ENCODE peak calls at places on chromosomes 1 and 21, in seven cellular contexts. One of them, this sample, is unnamed.

GRCh38 chr1:172821609-172822274 is 162.8 kb downstream of the FASLG start:
- DNase-seq in body of pancreas: no peak
- DNase-seq in A549: no peak
- DNase-seq in NB4: peak; percentile 77
- DNase-seq in tibial artery: peak; percentile 37
- DNase-seq in HCT116: no peak
- DNase-seq in cardiac fibroblast: peak; percentile 77
- DNase-seq in this sample: no peak

GRCh38 chr21:33293136-33293535 is 27.0 kb downstream of the IL10RB start:
- DNase-seq in HCT116: no peak
- DNase-seq in NB4: no peak
- DNase-seq in tibial artery: no peak
- DNase-seq in cardiac fibroblast: no peak
- DNase-seq in A549: no peak
- DNase-seq in body of pancreas: no peak
- DNase-seq in this sample: no peak

GRCh38 chr1:55311057-55311631 is 96.0 kb upstream of the USP24 start:
- DNase-seq in body of pancreas: no peak
- DNase-seq in A549: peak; percentile 63
- DNase-seq in cardiac fibroblast: no peak
- DNase-seq in NB4: no peak
- DNase-seq in tibial artery: no peak
- DNase-seq in HCT116: no peak
- DNase-seq in this sample: peak; percentile 55

GRCh38 chr1:230279583-230279945 is 146.6 kb downstream of the PGBD5 start:
- DNase-seq in A549: no peak
- DNase-seq in NB4: no peak
- DNase-seq in cardiac fibroblast: no peak
- DNase-seq in tibial artery: no peak
- DNase-seq in body of pancreas: no peak
- DNase-seq in HCT116: no peak
- DNase-seq in this sample: no peak

GRCh38 chr1:238606896-238607295 is 716.2 kb upstream of the ZP4 start:
- DNase-seq in body of pancreas: no peak
- DNase-seq in HCT116: no peak
- DNase-seq in cardiac fibroblast: peak; percentile 83
- DNase-seq in A549: peak; percentile 6
- DNase-seq in tibial artery: no peak
- DNase-seq in NB4: peak; percentile 81
- DNase-seq in this sample: no peak

GRCh38 chr21:33800753-33801423 is 114.7 kb downstream of the ATP5PO start:
- DNase-seq in A549: no peak
- DNase-seq in tibial artery: no peak
- DNase-seq in NB4: no peak
- DNase-seq in HCT116: no peak
- DNase-seq in body of pancreas: no peak
- DNase-seq in cardiac fibroblast: no peak
- DNase-seq in this sample: no peak

GRCh38 chr1:24793762-24794161 is 48.5 kb downstream of the CLIC4 start:
- DNase-seq in HCT116: no peak
- DNase-seq in cardiac fibroblast: peak; percentile 88
- DNase-seq in NB4: no peak
- DNase-seq in tibial artery: no peak
- DNase-seq in A549: peak; percentile 24
- DNase-seq in body of pancreas: no peak
- DNase-seq in this sample: peak; percentile 38

GRCh38 chr1:51622455-51622913 is 5.6 kb downstream of the OSBPL9 start:
- DNase-seq in tibial artery: peak; percentile 78
- DNase-seq in NB4: peak; percentile 89
- DNase-seq in cardiac fibroblast: peak; percentile 75
- DNase-seq in HCT116: peak; percentile 96
- DNase-seq in body of pancreas: peak; percentile 21
- DNase-seq in A549: peak; percentile 87
- DNase-seq in this sample: peak; percentile 34

GRCh38 chr1:28580706-28581530 is 11.1 kb upstream of the RAB42 start:
- DNase-seq in body of pancreas: peak; percentile 46
- DNase-seq in HCT116: no peak
- DNase-seq in NB4: peak; percentile 71
- DNase-seq in cardiac fibroblast: peak; percentile 57
- DNase-seq in tibial artery: no peak
- DNase-seq in A549: peak; percentile 39
- DNase-seq in this sample: no peak

GRCh38 chr1:42700006-42700405 is 17.8 kb downstream of the YBX1 start:
- DNase-seq in HCT116: no peak
- DNase-seq in NB4: no peak
- DNase-seq in body of pancreas: no peak
- DNase-seq in tibial artery: no peak
- DNase-seq in cardiac fibroblast: no peak
- DNase-seq in A549: no peak
- DNase-seq in this sample: no peak

GRCh38 chr1:167821969-167822685 is 91.8 kb downstream of the ADCY10 start:
- DNase-seq in cardiac fibroblast: peak; percentile 48
- DNase-seq in body of pancreas: no peak
- DNase-seq in tibial artery: no peak
- DNase-seq in HCT116: no peak
- DNase-seq in A549: peak; percentile 9
- DNase-seq in NB4: no peak
- DNase-seq in this sample: peak; percentile 12

GRCh38 chr1:153611024-153611352 is 1.9 kb downstream of the S100A16 start:
- DNase-seq in body of pancreas: no peak
- DNase-seq in HCT116: no peak
- DNase-seq in tibial artery: no peak
- DNase-seq in A549: peak; percentile 31
- DNase-seq in NB4: peak; percentile 75
- DNase-seq in cardiac fibroblast: peak; percentile 77
- DNase-seq in this sample: no peak

GRCh38 chr1:41566274-41566885 is 81.9 kb upstream of the EDN2 start:
- DNase-seq in NB4: no peak
- DNase-seq in body of pancreas: no peak
- DNase-seq in HCT116: no peak
- DNase-seq in A549: no peak
- DNase-seq in tibial artery: no peak
- DNase-seq in cardiac fibroblast: no peak
- DNase-seq in this sample: no peak

GRCh38 chr1:65398083-65398482 is 22.4 kb upstream of the LEPR start:
- DNase-seq in tibial artery: no peak
- DNase-seq in body of pancreas: no peak
- DNase-seq in HCT116: no peak
- DNase-seq in NB4: no peak
- DNase-seq in A549: no peak
- DNase-seq in cardiac fibroblast: no peak
- DNase-seq in this sample: no peak

GRCh38 chr1:246528933-246529731 is 22.1 kb upstream of the SMYD3 start:
- DNase-seq in A549: no peak
- DNase-seq in tibial artery: no peak
- DNase-seq in NB4: no peak
- DNase-seq in body of pancreas: no peak
- DNase-seq in HCT116: no peak
- DNase-seq in cardiac fibroblast: no peak
- DNase-seq in this sample: no peak

GRCh38 chr1:214332950-214333798 is 52.2 kb downstream of the SMYD2 start:
- DNase-seq in tibial artery: peak; percentile 61
- DNase-seq in cardiac fibroblast: peak; percentile 70
- DNase-seq in NB4: peak; percentile 54
- DNase-seq in body of pancreas: peak; percentile 61
- DNase-seq in A549: peak; percentile 39
- DNase-seq in HCT116: peak; percentile 15
- DNase-seq in this sample: peak; percentile 45

GRCh38 chr1:99465176-99465900 is 180.6 kb upstream of the PALMD start:
- DNase-seq in body of pancreas: no peak
- DNase-seq in A549: no peak
- DNase-seq in NB4: no peak
- DNase-seq in HCT116: no peak
- DNase-seq in tibial artery: no peak
- DNase-seq in cardiac fibroblast: peak; percentile 79
- DNase-seq in this sample: peak; percentile 13

GRCh38 chr1:204623894-204624361 is 61.6 kb downstream of the LRRN2 start:
- DNase-seq in cardiac fibroblast: no peak
- DNase-seq in A549: peak; percentile 48
- DNase-seq in body of pancreas: no peak
- DNase-seq in tibial artery: no peak
- DNase-seq in HCT116: peak; percentile 21
- DNase-seq in NB4: peak; percentile 45
- DNase-seq in this sample: no peak

DNA sequence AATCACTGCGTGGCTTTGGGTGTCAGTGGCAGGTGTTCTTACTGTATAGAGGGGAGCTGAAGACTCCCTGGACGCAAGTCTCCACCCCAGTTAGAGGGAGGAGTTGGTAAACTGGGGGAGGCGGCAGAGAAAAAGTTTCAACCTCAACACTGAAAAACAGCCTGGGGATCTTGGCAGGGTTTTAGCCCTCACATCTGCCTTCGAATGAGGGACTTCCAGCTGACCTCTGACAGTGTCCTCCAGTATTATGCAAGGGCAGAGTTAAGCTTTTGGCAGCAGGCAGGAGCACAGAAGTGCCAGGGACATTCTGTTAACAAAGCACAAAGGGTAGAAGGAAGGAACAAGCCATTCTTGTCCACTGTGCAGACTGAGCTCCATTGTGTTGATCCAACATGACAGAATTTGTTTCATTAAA is 41.2 kb upstream of the RAB4A start:
- DNase-seq in body of pancreas: peak; percentile 69
- DNase-seq in NB4: peak; percentile 52
- DNase-seq in HCT116: no peak
- DNase-seq in tibial artery: peak; percentile 87
- DNase-seq in A549: no peak
- DNase-seq in cardiac fibroblast: peak; percentile 34
- DNase-seq in this sample: no peak
- H3K4me3 ChIP-seq in body of pancreas: no peak overlapping the region
- H3K4me3 ChIP-seq in NB4: no peak overlapping the region
- H3K4me3 ChIP-seq in HCT116: peak overlapping the region; percentile 17
- H3K4me3 ChIP-seq in tibial artery: no peak overlapping the region
- H3K4me3 ChIP-seq in A549: no peak overlapping the region
- H3K4me3 ChIP-seq in cardiac fibroblast: no peak overlapping the region
- H3K4me3 ChIP-seq in this sample: no peak overlapping the region

GRCh38 chr21:28783641-28784185 is 209.0 kb downstream of the LTN1 start:
- DNase-seq in HCT116: no peak
- DNase-seq in body of pancreas: no peak
- DNase-seq in NB4: no peak
- DNase-seq in cardiac fibroblast: no peak
- DNase-seq in A549: no peak
- DNase-seq in tibial artery: no peak
- DNase-seq in this sample: no peak

GRCh38 chr21:28779914-28780313 is 212.8 kb downstream of the LTN1 start:
- DNase-seq in A549: no peak
- DNase-seq in tibial artery: no peak
- DNase-seq in body of pancreas: no peak
- DNase-seq in NB4: no peak
- DNase-seq in HCT116: no peak
- DNase-seq in cardiac fibroblast: no peak
- DNase-seq in this sample: no peak

GRCh38 chr21:28776251-28776650 is 216.4 kb downstream of the LTN1 start:
- DNase-seq in cardiac fibroblast: peak; percentile 89
- DNase-seq in HCT116: no peak
- DNase-seq in body of pancreas: no peak
- DNase-seq in A549: no peak
- DNase-seq in NB4: peak; percentile 12
- DNase-seq in tibial artery: no peak
- DNase-seq in this sample: peak; percentile 29

DNA sequence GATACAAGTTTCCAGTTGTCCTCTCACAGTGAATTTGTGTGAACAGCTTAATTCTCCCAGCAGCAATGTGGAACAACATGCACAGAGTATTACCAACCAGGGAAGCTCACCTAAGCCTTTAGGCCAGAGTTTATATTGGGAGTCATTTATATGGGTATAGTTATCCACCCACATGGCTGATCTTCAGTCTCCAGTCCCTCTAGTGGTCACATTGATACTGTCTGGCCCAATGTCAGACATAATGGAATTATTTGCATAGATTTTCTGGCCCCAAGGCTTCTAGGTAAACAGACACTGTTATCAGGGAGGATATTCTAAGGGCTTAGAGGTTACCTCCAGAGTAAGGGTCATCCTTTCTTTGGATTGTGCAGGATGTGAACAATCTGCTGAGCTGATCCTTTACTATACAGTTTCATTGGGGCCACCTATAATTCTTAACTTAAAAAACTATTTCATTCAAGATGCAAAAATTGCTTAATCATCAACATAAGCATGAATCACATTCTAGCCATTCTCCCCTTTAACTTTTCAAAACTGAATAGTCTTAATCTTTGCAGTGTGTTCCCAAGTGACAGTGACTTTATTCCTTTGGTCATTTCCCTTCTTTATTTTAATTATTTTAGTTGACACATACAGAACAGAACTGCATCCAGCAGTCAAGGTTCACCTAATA is 210.9 kb downstream of the LTN1 start:
- DNase-seq in cardiac fibroblast: peak; percentile 66
- DNase-seq in A549: peak; percentile 29
- DNase-seq in body of pancreas: no peak
- DNase-seq in HCT116: peak; percentile 6
- DNase-seq in tibial artery: no peak
- DNase-seq in NB4: peak; percentile 28
- DNase-seq in this sample: no peak
- TF ChIP-seq CTCF in cardiac fibroblast: peak; percentile 65
- TF ChIP-seq CTCF in A549: no peak
- TF ChIP-seq CTCF in body of pancreas: no peak
- TF ChIP-seq CTCF in HCT116: peak; percentile 72
- TF ChIP-seq CTCF in tibial artery: no peak
- TF ChIP-seq CTCF in NB4: peak; percentile 60
- TF ChIP-seq CTCF in this sample: peak; percentile 67

DNA sequence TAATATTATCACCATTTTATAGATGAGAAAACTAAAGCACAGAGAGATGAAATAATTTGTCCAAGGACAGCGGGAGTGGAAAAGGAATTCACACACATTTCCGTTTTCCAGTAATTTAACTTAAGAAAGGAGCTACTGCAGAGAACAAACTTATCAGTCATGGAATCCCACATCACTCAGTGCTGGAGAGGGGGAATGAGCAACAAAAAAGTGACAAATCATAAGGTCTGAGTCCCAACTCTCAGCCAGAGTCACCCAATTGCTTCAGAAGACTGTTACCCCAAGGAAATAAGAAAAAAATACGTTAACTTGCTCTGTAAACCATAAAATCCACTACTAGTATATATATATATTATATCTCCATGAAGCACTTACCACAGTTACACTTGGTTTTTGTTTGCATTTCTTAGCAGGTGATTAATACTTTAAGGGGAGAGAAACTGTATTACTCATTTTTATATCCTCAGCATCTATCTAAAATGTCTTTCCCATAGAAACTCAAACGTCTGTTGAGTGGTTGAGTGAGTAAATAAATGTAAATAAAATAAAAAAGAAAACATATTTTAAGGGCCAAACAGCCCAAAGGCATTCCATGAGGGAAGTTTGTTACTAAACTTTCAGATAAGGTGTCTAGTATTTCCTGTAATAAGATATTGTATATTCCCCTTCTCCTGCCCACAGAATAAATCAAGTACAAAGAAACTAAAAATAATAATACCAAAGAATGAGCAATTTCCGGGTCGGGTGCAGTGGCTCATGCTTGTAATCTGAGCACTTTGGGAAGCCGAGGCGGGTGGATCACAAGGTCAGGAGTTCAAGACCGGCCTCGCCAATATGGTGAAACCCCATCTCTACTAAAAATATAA is 76.8 kb downstream of the SLC45A1 start:
- DNase-seq in NB4: no peak
- DNase-seq in cardiac fibroblast: peak; percentile 95
- DNase-seq in A549: no peak
- DNase-seq in HCT116: no peak
- DNase-seq in body of pancreas: no peak
- DNase-seq in tibial artery: no peak
- DNase-seq in this sample: peak; percentile 55
- H3K4me3 ChIP-seq in NB4: no peak overlapping the region
- H3K4me3 ChIP-seq in cardiac fibroblast: no peak overlapping the region
- H3K4me3 ChIP-seq in A549: no peak overlapping the region
- H3K4me3 ChIP-seq in HCT116: no peak overlapping the region
- H3K4me3 ChIP-seq in body of pancreas: no peak overlapping the region
- H3K4me3 ChIP-seq in tibial artery: no peak overlapping the region
- H3K4me3 ChIP-seq in this sample: no peak overlapping the region

GRCh38 chr1:210262167-210262896 is 29.7 kb downstream of the SERTAD4 start:
- DNase-seq in A549: no peak
- DNase-seq in HCT116: no peak
- DNase-seq in body of pancreas: no peak
- DNase-seq in NB4: no peak
- DNase-seq in tibial artery: no peak
- DNase-seq in cardiac fibroblast: peak; percentile 64
- DNase-seq in this sample: peak; percentile 91
- TF ChIP-seq CTCF in A549: no peak
- TF ChIP-seq CTCF in HCT116: no peak
- TF ChIP-seq CTCF in body of pancreas: no peak
- TF ChIP-seq CTCF in NB4: no peak
- TF ChIP-seq CTCF in tibial artery: no peak
- TF ChIP-seq CTCF in cardiac fibroblast: no peak
- TF ChIP-seq CTCF in this sample: no peak

This sample was measured in astrocyte of the cerebellum.